ENCODE peak calls at places on chromosomes 7 and 10, in four cellular contexts. T is pancreas, F is HFFc6, R is HepG2. Y is an unnamed sample.
A peak's percentile ranks its signal among the peaks of the same experiment; 100 is the strongest.

GRCh38 chr10:93438796-93439253 is 43.3 kb downstream of the MYOF start:
- DNase-seq in T (peak; percentile 59), F (no peak), R (no peak), Y (no peak)

GRCh38 chr7:102236592-102237287 is 49.9 kb upstream of the SH2B2 start:
- DNase-seq in R (peak; percentile 46), T (peak; percentile 43), F (peak; percentile 36), Y (peak; percentile 67)

GRCh38 chr10:14074062-14074884 is 256.5 kb downstream of the FRMD4A start:
- DNase-seq in F (peak; percentile 100), T (peak; percentile 79), R (peak; percentile 27), Y (no peak)

GRCh38 chr10:3887404-3887803 is 102.4 kb upstream of the KLF6 start:
- DNase-seq in R (no peak), F (no peak), T (no peak), Y (no peak)

GRCh38 chr10:22651276-22651980 is 63.0 kb downstream of the PIP4K2A start:
- DNase-seq in R (no peak), F (no peak), T (no peak), Y (no peak)

GRCh38 chr10:1461016-1461415 is 276.3 kb downstream of the ADARB2 start:
- DNase-seq in F (no peak), T (no peak), R (no peak), Y (no peak)

GRCh38 chr10:124866812-124867211 is 65.2 kb downstream of the ABRAXAS2 start:
- DNase-seq in F (no peak), T (no peak), R (no peak), Y (no peak)

GRCh38 chr7:818031-818699 is 14.1 kb upstream of the SUN1 start:
- DNase-seq in T (no peak), F (peak; percentile 70), R (peak; percentile 48), Y (no peak)

GRCh38 chr10:69443354-69443753 is 7.9 kb upstream of the TSPAN15 start:
- DNase-seq in F (no peak), T (no peak), R (no peak), Y (no peak)

GRCh38 chr10:85643839-85644525 is 722.6 kb downstream of the GRID1 start:
- DNase-seq in R (peak; percentile 29), T (no peak), F (no peak), Y (no peak)

GRCh38 chr7:45721949-45722598 is 147.9 kb downstream of the ADCY1 start:
- DNase-seq in R (no peak), T (no peak), F (no peak), Y (no peak)

GRCh38 chr7:123237-123636 is 69.1 kb upstream of the FAM20C start:
- DNase-seq in R (no peak), F (no peak), T (no peak), Y (no peak)

GRCh38 chr7:28811990-28812389 is 146.1 kb downstream of the TRIL start:
- DNase-seq in R (no peak), T (no peak), F (no peak), Y (no peak)

GRCh38 chr7:95509199-95509598 is 23.5 kb downstream of the ASB4 start:
- DNase-seq in T (peak; percentile 14), F (peak; percentile 22), R (peak; percentile 25), Y (peak; percentile 31)

GRCh38 chr7:149883452-149883861 is 9.7 kb downstream of the ATP6V0E2 start:
- DNase-seq in F (peak; percentile 24), T (peak; percentile 79), R (peak; percentile 41), Y (peak; percentile 83)

GRCh38 chr10:132878091-132878729 is 64.2 kb downstream of the CFAP46 start:
- DNase-seq in F (no peak), R (no peak), T (no peak), Y (no peak)

GRCh38 chr7:38321515-38321944 is 48.1 kb upstream of the TARP start:
- DNase-seq in T (no peak), R (no peak), F (peak; percentile 66), Y (no peak)

GRCh38 chr7:158263110-158263963 is 324.3 kb downstream of the PTPRN2 start:
- DNase-seq in R (peak; percentile 63), T (no peak), F (no peak), Y (no peak)

GRCh38 chr10:116486774-116487448 is 58.8 kb upstream of the PNLIP start:
- DNase-seq in R (no peak), F (no peak), T (no peak), Y (no peak)

GRCh38 chr10:116490028-116490662 is 55.6 kb upstream of the PNLIP start:
- DNase-seq in F (peak; percentile 6), T (no peak), R (peak; percentile 5), Y (no peak)
- TF ChIP-seq CTCF in F (peak; percentile 87), T (peak; percentile 45), R (peak; percentile 40), Y (peak; percentile 55)

DNA sequence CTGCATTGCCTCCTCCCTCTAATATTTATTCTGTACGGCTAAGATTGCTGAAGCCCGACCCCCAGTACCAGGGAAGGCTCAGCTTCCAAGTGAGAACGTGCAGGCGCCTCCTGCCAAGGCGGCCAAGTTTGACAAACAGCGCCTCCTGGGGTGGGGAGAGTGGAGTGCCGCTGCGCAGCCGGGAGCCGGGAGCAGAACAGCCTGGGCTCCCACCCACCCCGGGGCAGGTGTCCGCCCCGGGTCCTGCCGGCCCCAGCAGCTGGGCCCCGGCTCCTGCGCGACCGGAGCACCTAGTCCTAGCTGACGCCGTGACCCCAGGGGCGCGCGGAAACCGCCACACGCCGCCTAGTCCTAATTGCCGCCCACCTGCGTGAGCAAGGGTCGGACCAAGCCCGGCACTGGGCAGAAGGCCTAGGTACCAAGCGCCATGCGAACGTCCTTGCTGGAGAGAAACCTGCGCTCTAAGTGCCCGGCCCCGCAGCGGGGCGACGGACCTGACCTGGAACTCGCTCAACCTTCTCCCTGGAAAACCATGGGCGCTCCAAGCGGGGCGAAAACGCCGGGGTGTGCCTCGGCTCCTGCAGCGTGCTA is 5.0 kb upstream of the EBF3 start:
- DNase-seq in T (no peak), R (peak; percentile 9), F (no peak), Y (no peak)
- TF ChIP-seq CTCF in T (no peak), R (peak; percentile 66), F (peak; percentile 76), Y (peak; percentile 18)

DNA sequence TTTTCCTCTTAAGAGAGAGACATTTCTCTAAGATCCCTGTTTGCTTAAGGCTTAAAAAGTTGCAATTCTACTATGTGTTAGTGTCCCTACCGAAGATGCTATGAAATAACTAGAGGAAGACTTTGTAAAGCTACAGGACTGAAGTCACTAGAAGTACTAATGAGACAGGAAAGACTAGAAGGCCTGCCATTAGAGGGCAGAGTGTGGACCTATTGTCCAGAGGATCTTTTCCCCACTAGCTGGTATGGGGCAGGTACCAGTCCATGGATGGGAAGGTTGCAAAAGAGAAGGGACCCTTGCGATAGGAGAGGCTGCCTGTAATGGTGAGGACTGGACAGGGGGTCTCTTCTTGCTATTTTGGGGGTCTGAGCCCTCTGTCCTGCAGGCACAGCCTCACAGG is 178.1 kb downstream of the TMEM178B start:
- DNase-seq in R (no peak), F (no peak), T (no peak), Y (no peak)
- TF ChIP-seq CTCF in R (peak; percentile 29), F (peak; percentile 10), T (no peak), Y (no peak)

GRCh38 chr7:46784746-46785145 is 797.2 kb downstream of the TNS3 start:
- DNase-seq in R (no peak), F (peak; percentile 70), T (no peak), Y (no peak)

GRCh38 chr7:46786995-46787394 is 794.9 kb downstream of the TNS3 start:
- DNase-seq in T (no peak), F (no peak), R (no peak), Y (no peak)

GRCh38 chr7:46781901-46782439 is 799.9 kb downstream of the TNS3 start:
- DNase-seq in T (no peak), F (no peak), R (no peak), Y (no peak)

GRCh38 chr7:46791180-46791579 is 790.7 kb downstream of the TNS3 start:
- DNase-seq in R (no peak), T (no peak), F (no peak), Y (no peak)

GRCh38 chr7:46786221-46786951 is 795.5 kb downstream of the TNS3 start:
- DNase-seq in T (no peak), F (peak; percentile 42), R (no peak), Y (no peak)
- TF ChIP-seq CTCF in T (no peak), F (peak; percentile 27), R (no peak), Y (no peak)